ENCODE peak calls at places on chromosomes 3 and 15, in nine cellular contexts. B is RWPE2, X is right atrium auricular region, F is cardiac fibroblast, E is Peyer's patch, V is GM06990, C is spleen, K is A549, I is IMR-90. S is an unnamed sample.

GRCh38 chr3:186643493-186643892 is 3.3 kb downstream of the FETUB start:
- DNase-seq in B (no peak), X (no peak), F (no peak), E (no peak), V (no peak), C (no peak), K (no peak), I (no peak), S (no peak)

GRCh38 chr3:29397406-29397805 is 116.5 kb downstream of the RBMS3 start:
- DNase-seq in B (no peak), X (no peak), F (no peak), E (no peak), V (no peak), C (no peak), K (no peak), I (no peak), S (no peak)

GRCh38 chr15:88681610-88682221 is 42.9 kb downstream of the ISG20 start:
- DNase-seq in B (no peak), X (peak), F (no peak), E (no peak), V (no peak), C (peak), K (no peak), I (no peak), S (no peak)

GRCh38 chr3:161413855-161414210 is 42.5 kb upstream of the SPTSSB start:
- DNase-seq in B (no peak), X (no peak), F (no peak), E (no peak), V (no peak), C (no peak), K (no peak), I (no peak), S (no peak)

GRCh38 chr3:53493997-53494791 is at the start of gene CACNA1D:
- DNase-seq in B (no peak), X (no peak), F (peak), E (no peak), V (peak), C (no peak), K (no peak), I (no peak), S (no peak)

GRCh38 chr3:151314593-151314992 is 2.0 kb downstream of the GPR87 start:
- DNase-seq in B (no peak), X (no peak), F (no peak), E (no peak), V (no peak), C (no peak), K (no peak), I (no peak), S (no peak)

GRCh38 chr3:38133209-38133556 is 3.7 kb downstream of the ACAA1 start:
- DNase-seq in B (no peak), X (no peak), F (no peak), E (no peak), V (no peak), C (no peak), K (no peak), I (no peak), S (no peak)

GRCh38 chr15:60729850-60730458 is 251.0 kb upstream of the ICE2 start:
- DNase-seq in B (no peak), X (no peak), F (no peak), E (no peak), V (no peak), C (no peak), K (no peak), I (no peak), S (no peak)

GRCh38 chr15:40873625-40874561 is at the start of gene RHOV:
- DNase-seq in B (peak), X (no peak), F (peak), E (peak), V (peak), C (peak), K (peak), I (peak), S (no peak)

GRCh38 chr15:60854858-60855568 is 374.1 kb downstream of the RORA start:
- DNase-seq in B (no peak), X (no peak), F (no peak), E (no peak), V (no peak), C (no peak), K (no peak), I (peak), S (no peak)

GRCh38 chr3:129576514-129577345 is 29.7 kb downstream of the PLXND1 start:
- DNase-seq in B (no peak), X (no peak), F (no peak), E (peak), V (peak), C (peak), K (no peak), I (no peak), S (no peak)

GRCh38 chr3:112546216-112546759 is 15.5 kb downstream of the ATG3 start:
- DNase-seq in B (no peak), X (no peak), F (peak), E (no peak), V (no peak), C (no peak), K (no peak), I (peak), S (no peak)

GRCh38 chr3:62584636-62585035 is 211.3 kb upstream of the FEZF2 start:
- DNase-seq in B (no peak), X (no peak), F (no peak), E (no peak), V (no peak), C (no peak), K (no peak), I (no peak), S (no peak)

GRCh38 chr3:142210144-142210543 is 15.2 kb downstream of the GK5 start:
- DNase-seq in B (no peak), X (no peak), F (peak), E (no peak), V (no peak), C (no peak), K (no peak), I (no peak), S (no peak)

DNA sequence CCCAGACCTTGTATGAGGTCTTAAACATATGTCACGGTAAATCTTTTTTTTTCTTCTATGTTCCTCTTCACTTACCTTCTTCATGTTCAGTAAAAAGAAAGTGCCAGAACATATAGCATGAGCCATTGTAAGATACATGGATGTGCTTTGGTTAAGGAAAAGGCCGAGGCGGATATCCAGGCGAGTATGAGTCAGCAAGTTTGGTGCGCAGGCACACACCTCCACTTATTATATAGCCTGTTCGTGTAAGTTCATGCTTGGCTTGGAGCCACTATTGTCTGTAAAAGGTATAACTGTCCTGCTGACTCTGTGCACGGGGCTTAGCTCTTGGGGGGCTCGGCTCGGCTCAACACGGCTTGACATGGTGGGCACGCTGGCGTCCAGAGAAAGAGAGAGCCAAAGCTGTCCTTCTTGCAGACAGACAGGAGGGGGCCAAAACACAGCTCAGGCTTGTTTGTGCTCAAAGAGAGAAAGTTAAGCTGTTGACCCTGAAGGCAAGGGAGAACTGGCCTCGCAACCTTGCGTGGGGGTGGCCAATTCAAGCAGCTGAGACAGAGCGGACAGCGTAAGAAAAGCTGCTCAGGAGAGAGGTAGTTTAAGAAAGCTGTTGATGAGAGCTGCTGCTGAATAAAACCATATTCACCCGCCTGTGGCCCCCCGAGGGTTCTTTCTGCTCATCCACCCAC is 251.2 kb downstream of the SLC9A9 start:
- DNase-seq in B (no peak), X (no peak), F (no peak), E (no peak), V (no peak), C (no peak), K (no peak), I (no peak), S (no peak)
- TF ChIP-seq CTCF in B (no peak), X (no peak), F (no peak), E (no peak), V (no peak), C (no peak), K (no peak), I (no peak), S (no peak)

DNA sequence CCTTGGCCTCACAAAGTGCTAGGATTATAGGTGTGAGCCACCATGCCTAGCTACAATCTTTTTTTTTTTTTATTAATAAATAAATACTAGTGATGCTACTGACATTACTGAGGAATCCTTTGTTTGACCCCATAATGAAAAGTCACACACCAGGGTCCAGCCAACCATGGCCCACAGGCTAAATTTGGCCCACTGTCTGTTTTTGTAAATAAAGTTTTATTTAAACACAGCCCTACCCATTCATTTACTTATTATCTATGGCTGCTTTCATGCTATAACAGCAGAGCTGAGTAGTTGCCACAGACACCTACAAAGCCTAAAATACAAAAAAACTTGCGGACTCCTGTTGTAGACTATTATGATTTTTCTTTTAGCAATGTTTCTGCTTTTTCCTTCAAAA is 7.4 kb downstream of the INTS14 start:
- DNase-seq in B (no peak), X (no peak), F (no peak), E (no peak), V (no peak), C (no peak), K (no peak), I (no peak), S (no peak)
- H3K4me3 ChIP-seq in B (no peak), X (no peak), F (no peak), E (no peak), V (no peak), C (no peak), K (no peak), I (no peak), S (no peak)

GRCh38 chr3:103308921-103309320 is 874.1 kb downstream of the ZPLD1 start:
- DNase-seq in B (no peak), X (no peak), F (no peak), E (no peak), V (no peak), C (no peak), K (no peak), I (no peak), S (no peak)
- TF ChIP-seq CTCF in B (no peak), X (no peak), F (no peak), E (no peak), V (peak), C (no peak), K (no peak), I (no peak), S (no peak)

GRCh38 chr3:126287171-126287535 is 70.1 kb downstream of the KLF15 start:
- DNase-seq in B (no peak), X (no peak), F (no peak), E (no peak), V (no peak), C (no peak), K (no peak), I (no peak), S (no peak)
- H3K4me3 ChIP-seq in B (no peak), X (peak), F (peak), E (no peak), V (no peak), C (peak), K (no peak), I (peak), S (peak)

DNA sequence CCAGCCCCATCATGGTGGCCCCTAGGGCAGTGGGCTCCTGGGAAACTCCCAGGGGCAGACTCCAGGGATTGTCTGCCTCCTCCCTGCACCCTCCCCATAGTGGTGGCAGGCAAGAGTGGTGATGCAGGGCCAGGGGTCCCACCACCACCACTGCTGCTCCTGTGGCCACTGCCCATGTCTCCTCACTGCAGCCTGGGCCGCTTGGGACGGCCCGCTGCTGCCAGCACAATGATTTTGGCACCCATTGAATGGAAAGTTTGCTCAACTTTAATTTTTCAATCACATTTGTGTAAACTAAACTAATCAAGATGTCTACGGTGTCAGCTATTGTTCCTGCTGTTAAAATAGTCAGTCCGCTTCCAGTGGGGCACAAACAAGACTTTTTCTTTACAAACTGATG is 92.1 kb upstream of the TNFSF10 start:
- DNase-seq in B (no peak), X (no peak), F (no peak), E (no peak), V (no peak), C (no peak), K (no peak), I (no peak), S (no peak)
- TF ChIP-seq CTCF in B (no peak), X (no peak), F (no peak), E (no peak), V (no peak), C (no peak), K (no peak), I (no peak), S (no peak)

DNA sequence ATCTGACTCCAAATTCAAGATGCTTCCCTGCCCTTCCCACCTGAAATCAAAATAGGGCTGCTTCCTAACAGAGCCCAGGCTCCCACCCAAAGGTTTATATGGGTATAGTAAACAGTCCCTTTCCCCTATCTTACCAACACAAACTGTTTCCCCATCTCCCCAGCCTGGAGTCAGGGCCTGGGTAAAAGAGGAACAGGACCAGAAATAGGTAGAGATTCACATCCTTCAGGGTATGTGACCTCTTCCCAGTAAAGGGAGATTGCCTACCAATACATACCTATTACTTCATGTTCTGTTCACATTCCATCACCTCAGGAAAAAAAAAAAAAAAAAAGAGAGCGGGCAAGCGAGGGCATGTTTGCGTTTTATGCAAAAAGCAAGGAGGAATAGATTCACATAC is 9.7 kb upstream of the SHF start:
- DNase-seq in B (no peak), X (no peak), F (no peak), E (no peak), V (no peak), C (no peak), K (no peak), I (no peak), S (no peak)
- H3K4me3 ChIP-seq in B (peak), X (no peak), F (no peak), E (no peak), V (no peak), C (no peak), K (peak), I (no peak), S (peak)